ENCODE peak calls at places on chromosomes 6 and 20, in ten cellular contexts. J is osteocyte; K is AG10803; Z is AG09319; P is psoas muscle; H is CD8-positive, alpha-beta T cell; X is cardiac fibroblast; N is fibroblast of lung; A is HFF-Myc; I is AG04450. V is an unnamed sample.

GRCh38 chr20:12564982-12565381 is 443.8 kb upstream of the SPTLC3 start:
- DNase-seq in J (no peak), K (no peak), Z (no peak), P (no peak), H (no peak), X (no peak), N (no peak), A (no peak), I (no peak), V (no peak)

GRCh38 chr6:101762851-101763250 is 369.3 kb downstream of the GRIK2 start:
- DNase-seq in J (no peak), K (no peak), Z (no peak), P (no peak), H (no peak), X (peak; percentile 18), N (no peak), A (no peak), I (no peak), V (no peak)

GRCh38 chr6:78492351-78493010 is 374.9 kb upstream of the IRAK1BP1 start:
- DNase-seq in J (no peak), K (peak; percentile 24), Z (no peak), P (no peak), H (no peak), X (no peak), N (no peak), A (no peak), I (no peak), V (no peak)

GRCh38 chr20:63751471-63752271 is 12.1 kb downstream of the SLC2A4RG start:
- DNase-seq in J (peak; percentile 83), K (no peak), Z (no peak), P (peak; percentile 40), H (no peak), X (no peak), N (no peak), A (no peak), I (no peak), V (peak; percentile 61)

GRCh38 chr6:7909323-7910276 is 988 bp downstream of the TXNDC5 start:
- DNase-seq in J (no peak), K (peak; percentile 47), Z (no peak), P (peak; percentile 78), H (no peak), X (peak; percentile 56), N (peak; percentile 30), A (no peak), I (no peak), V (peak; percentile 74)

GRCh38 chr6:43869091-43869710 is 99.2 kb downstream of the VEGFA start:
- DNase-seq in J (no peak), K (no peak), Z (no peak), P (peak; percentile 68), H (no peak), X (no peak), N (no peak), A (no peak), I (no peak), V (no peak)

GRCh38 chr6:161434921-161435411 is 161.1 kb upstream of the AGPAT4 start:
- DNase-seq in J (no peak), K (peak; percentile 99), Z (peak; percentile 93), P (no peak), H (no peak), X (peak; percentile 96), N (peak; percentile 95), A (peak; percentile 80), I (peak; percentile 93), V (no peak)

GRCh38 chr20:40532103-40532502 is 156.9 kb downstream of the MAFB start:
- DNase-seq in J (no peak), K (no peak), Z (no peak), P (no peak), H (no peak), X (peak; percentile 26), N (peak; percentile 34), A (no peak), I (no peak), V (peak; percentile 10)

GRCh38 chr6:45265246-45265645 is 62.9 kb upstream of the RUNX2 start:
- DNase-seq in J (no peak), K (no peak), Z (no peak), P (no peak), H (no peak), X (peak; percentile 50), N (peak; percentile 55), A (no peak), I (no peak), V (no peak)

GRCh38 chr6:4957521-4958231 is 46.2 kb downstream of the RPP40 start:
- DNase-seq in J (no peak), K (no peak), Z (no peak), P (no peak), H (no peak), X (no peak), N (no peak), A (no peak), I (no peak), V (no peak)

GRCh38 chr20:54173653-54174451 is at the start of gene CYP24A1:
- DNase-seq in J (no peak), K (no peak), Z (no peak), P (no peak), H (no peak), X (no peak), N (no peak), A (no peak), I (no peak), V (peak; percentile 47)

GRCh38 chr6:43636312-43636667 is 650 bp downstream of the MAD2L1BP start:
- DNase-seq in J (no peak), K (peak; percentile 15), Z (no peak), P (no peak), H (no peak), X (peak; percentile 24), N (peak; percentile 22), A (no peak), I (no peak), V (no peak)

GRCh38 chr6:155327326-155328073 is 13.2 kb upstream of the TFB1M start:
- DNase-seq in J (no peak), K (peak; percentile 74), Z (peak; percentile 40), P (peak; percentile 65), H (peak; percentile 38), X (peak; percentile 85), N (peak; percentile 82), A (peak; percentile 38), I (peak; percentile 56), V (peak; percentile 71)

GRCh38 chr6:166638566-166638965 is 11.5 kb upstream of the RPS6KA2 start:
- DNase-seq in J (no peak), K (no peak), Z (no peak), P (no peak), H (no peak), X (no peak), N (no peak), A (no peak), I (no peak), V (no peak)

GRCh38 chr6:46684771-46685170 is 2.9 kb upstream of the TDRD6 start:
- DNase-seq in J (no peak), K (peak; percentile 37), Z (no peak), P (no peak), H (no peak), X (peak; percentile 60), N (peak; percentile 65), A (no peak), I (no peak), V (no peak)

GRCh38 chr20:3622411-3622810 is 40.8 kb downstream of the GFRA4 start:
- DNase-seq in J (no peak), K (no peak), Z (no peak), P (no peak), H (no peak), X (no peak), N (no peak), A (no peak), I (no peak), V (no peak)

GRCh38 chr20:3616250-3616649 is 46.9 kb downstream of the GFRA4 start:
- DNase-seq in J (no peak), K (peak; percentile 37), Z (no peak), P (no peak), H (no peak), X (no peak), N (peak; percentile 50), A (no peak), I (peak; percentile 16), V (no peak)

GRCh38 chr20:3621111-3621510 is 42.1 kb downstream of the GFRA4 start:
- DNase-seq in J (no peak), K (no peak), Z (no peak), P (no peak), H (no peak), X (no peak), N (no peak), A (no peak), I (no peak), V (peak; percentile 13)
- TF ChIP-seq CTCF in J (no peak), K (no peak), Z (no peak), P (no peak), H (no peak), X (no peak), N (no peak), A (no peak), I (peak; percentile 9), V (peak; percentile 26)

GRCh38 chr6:33483678-33484077 is 29.3 kb downstream of the ZBTB9 start:
- DNase-seq in J (no peak), K (no peak), Z (no peak), P (no peak), H (no peak), X (no peak), N (no peak), A (no peak), I (no peak), V (no peak)

GRCh38 chr6:33477864-33478263 is 23.5 kb downstream of the ZBTB9 start:
- DNase-seq in J (no peak), K (no peak), Z (no peak), P (no peak), H (no peak), X (no peak), N (no peak), A (no peak), I (no peak), V (no peak)

DNA sequence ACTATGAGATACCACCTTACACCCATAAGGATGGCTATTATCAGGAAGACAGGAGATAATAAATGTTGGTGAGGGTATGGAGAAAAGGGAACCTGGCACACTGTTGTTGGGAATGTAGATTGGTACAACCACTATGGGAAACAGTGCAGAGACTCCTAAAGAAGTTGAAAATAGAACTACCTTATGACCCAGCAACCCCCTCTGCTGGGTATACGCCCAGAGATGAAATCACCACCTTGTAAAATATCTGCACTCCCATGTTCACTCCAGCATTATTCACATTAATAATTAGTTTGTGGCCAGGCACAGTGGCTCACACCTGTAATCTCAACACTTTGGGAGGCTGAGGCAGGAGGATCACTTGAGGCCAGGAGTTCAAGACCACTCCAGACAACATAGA is 26.8 kb downstream of the ZBTB9 start:
- DNase-seq in J (no peak), K (no peak), Z (no peak), P (no peak), H (no peak), X (no peak), N (no peak), A (no peak), I (no peak), V (no peak)
- TF ChIP-seq CTCF in J (no peak), K (no peak), Z (no peak), P (no peak), H (no peak), X (no peak), N (no peak), A (no peak), I (no peak), V (no peak)

GRCh38 chr20:15267935-15268334 is 930.5 kb upstream of the FLRT3 start:
- DNase-seq in J (no peak), K (no peak), Z (no peak), P (no peak), H (no peak), X (no peak), N (no peak), A (no peak), I (no peak), V (no peak)
- TF ChIP-seq CTCF in J (no peak), K (no peak), Z (no peak), P (no peak), H (no peak), X (no peak), N (no peak), A (no peak), I (no peak), V (no peak)

GRCh38 chr6:75213732-75214131 is 7.9 kb upstream of the COL12A1 start:
- DNase-seq in J (no peak), K (no peak), Z (no peak), P (no peak), H (no peak), X (no peak), N (no peak), A (no peak), I (no peak), V (no peak)
- TF ChIP-seq CTCF in J (no peak), K (peak; percentile 7), Z (no peak), P (no peak), H (no peak), X (no peak), N (no peak), A (no peak), I (no peak), V (no peak)

V was measured in nephron progenitor cell.